ENCODE peak calls at places on chromosomes 6 and 20, in five cellular contexts. One of them, this sample, is unnamed.

GRCh38 chr6:14452567-14453527 is 335.3 kb downstream of the CD83 start:
- DNase-seq in tibial nerve: no peak
- DNase-seq in breast epithelium: no peak
- DNase-seq in progenitor cell of endocrine pancreas: no peak
- DNase-seq in HFF-Myc: no peak
- DNase-seq in this sample: no peak

GRCh38 chr20:60851826-60852704 is 400.0 kb upstream of the CDH4 start:
- DNase-seq in tibial nerve: no peak
- DNase-seq in breast epithelium: no peak
- DNase-seq in progenitor cell of endocrine pancreas: peak; percentile 58
- DNase-seq in HFF-Myc: no peak
- DNase-seq in this sample: no peak

GRCh38 chr20:16459019-16459700 is 114.1 kb downstream of the KIF16B start:
- DNase-seq in tibial nerve: peak; percentile 20
- DNase-seq in breast epithelium: no peak
- DNase-seq in progenitor cell of endocrine pancreas: no peak
- DNase-seq in HFF-Myc: peak; percentile 53
- DNase-seq in this sample: no peak

GRCh38 chr6:105522626-105523322 is 119.9 kb upstream of the PREP start:
- DNase-seq in tibial nerve: no peak
- DNase-seq in breast epithelium: no peak
- DNase-seq in progenitor cell of endocrine pancreas: no peak
- DNase-seq in HFF-Myc: no peak
- DNase-seq in this sample: no peak

GRCh38 chr6:110681543-110682459 is 133.5 kb downstream of the CDK19 start:
- DNase-seq in tibial nerve: no peak
- DNase-seq in breast epithelium: no peak
- DNase-seq in progenitor cell of endocrine pancreas: no peak
- DNase-seq in HFF-Myc: no peak
- DNase-seq in this sample: no peak

GRCh38 chr20:6140947-6141346 is 18.1 kb upstream of the FERMT1 start:
- DNase-seq in tibial nerve: no peak
- DNase-seq in breast epithelium: no peak
- DNase-seq in progenitor cell of endocrine pancreas: no peak
- DNase-seq in HFF-Myc: no peak
- DNase-seq in this sample: no peak

GRCh38 chr6:138346302-138347195 is 31.2 kb upstream of the SMIM28 start:
- DNase-seq in tibial nerve: no peak
- DNase-seq in breast epithelium: no peak
- DNase-seq in progenitor cell of endocrine pancreas: no peak
- DNase-seq in HFF-Myc: no peak
- DNase-seq in this sample: no peak

GRCh38 chr20:25254571-25254970 is 6.7 kb downstream of the PYGB start:
- DNase-seq in tibial nerve: no peak
- DNase-seq in breast epithelium: no peak
- DNase-seq in progenitor cell of endocrine pancreas: no peak
- DNase-seq in HFF-Myc: no peak
- DNase-seq in this sample: no peak

GRCh38 chr6:165579151-165579550 is 83.9 kb downstream of the PDE10A start:
- DNase-seq in tibial nerve: no peak
- DNase-seq in breast epithelium: no peak
- DNase-seq in progenitor cell of endocrine pancreas: no peak
- DNase-seq in HFF-Myc: no peak
- DNase-seq in this sample: no peak

GRCh38 chr6:101429291-101429690 is 35.8 kb downstream of the GRIK2 start:
- DNase-seq in tibial nerve: no peak
- DNase-seq in breast epithelium: no peak
- DNase-seq in progenitor cell of endocrine pancreas: no peak
- DNase-seq in HFF-Myc: no peak
- DNase-seq in this sample: no peak

GRCh38 chr6:170403451-170403850 is 96.9 kb downstream of the FAM120B start:
- DNase-seq in tibial nerve: no peak
- DNase-seq in breast epithelium: no peak
- DNase-seq in progenitor cell of endocrine pancreas: no peak
- DNase-seq in HFF-Myc: no peak
- DNase-seq in this sample: no peak

GRCh38 chr20:61880706-61881105 is 185.0 kb downstream of the TAF4 start:
- DNase-seq in tibial nerve: no peak
- DNase-seq in breast epithelium: no peak
- DNase-seq in progenitor cell of endocrine pancreas: no peak
- DNase-seq in HFF-Myc: no peak
- DNase-seq in this sample: no peak

GRCh38 chr6:100620085-100620484 is 155.4 kb upstream of the SIM1 start:
- DNase-seq in tibial nerve: no peak
- DNase-seq in breast epithelium: no peak
- DNase-seq in progenitor cell of endocrine pancreas: no peak
- DNase-seq in HFF-Myc: peak; percentile 26
- DNase-seq in this sample: no peak

GRCh38 chr20:52828199-52828598 is 144.0 kb upstream of the TSHZ2 start:
- DNase-seq in tibial nerve: no peak
- DNase-seq in breast epithelium: no peak
- DNase-seq in progenitor cell of endocrine pancreas: no peak
- DNase-seq in HFF-Myc: no peak
- DNase-seq in this sample: no peak

GRCh38 chr6:7528565-7528964 is 12.9 kb upstream of the DSP start:
- DNase-seq in tibial nerve: no peak
- DNase-seq in breast epithelium: no peak
- DNase-seq in progenitor cell of endocrine pancreas: no peak
- DNase-seq in HFF-Myc: no peak
- DNase-seq in this sample: no peak

GRCh38 chr6:390914-391558 is 516 bp upstream of the IRF4 start:
- DNase-seq in tibial nerve: no peak
- DNase-seq in breast epithelium: no peak
- DNase-seq in progenitor cell of endocrine pancreas: no peak
- DNase-seq in HFF-Myc: no peak
- DNase-seq in this sample: no peak

GRCh38 chr6:98977606-98978292 is 30.0 kb upstream of the FBXL4 start:
- DNase-seq in tibial nerve: no peak
- DNase-seq in breast epithelium: no peak
- DNase-seq in progenitor cell of endocrine pancreas: no peak
- DNase-seq in HFF-Myc: no peak
- DNase-seq in this sample: no peak

GRCh38 chr20:17614176-17614811 is 44.4 kb downstream of the DSTN start:
- DNase-seq in tibial nerve: peak; percentile 56
- DNase-seq in breast epithelium: peak; percentile 42
- DNase-seq in progenitor cell of endocrine pancreas: no peak
- DNase-seq in HFF-Myc: no peak
- DNase-seq in this sample: no peak

DNA sequence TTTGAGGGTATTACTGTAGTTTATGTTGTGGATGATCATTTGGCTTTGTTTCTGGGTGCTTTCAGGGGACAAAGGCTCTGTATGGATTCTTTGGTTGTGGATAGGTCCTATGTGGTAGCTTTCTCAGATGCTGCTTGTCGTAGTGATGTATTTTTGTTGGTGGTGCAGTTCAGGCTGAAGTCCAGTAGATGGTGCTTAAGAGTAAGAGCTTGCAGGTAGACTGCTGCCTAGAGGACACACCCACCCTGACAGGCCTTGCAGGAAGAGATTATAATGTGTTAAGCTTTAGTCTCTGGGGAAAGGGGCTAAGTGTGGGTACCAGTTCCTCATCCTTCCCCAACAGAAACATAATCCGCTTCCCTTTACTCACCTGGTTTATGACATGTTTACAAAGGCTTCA is 62.6 kb upstream of the ADGRB3 start:
- DNase-seq in tibial nerve: no peak
- DNase-seq in breast epithelium: no peak
- DNase-seq in progenitor cell of endocrine pancreas: no peak
- DNase-seq in HFF-Myc: no peak
- DNase-seq in this sample: no peak
- TF ChIP-seq CTCF in tibial nerve: no peak
- TF ChIP-seq CTCF in breast epithelium: no peak
- TF ChIP-seq CTCF in progenitor cell of endocrine pancreas: peak; percentile 57
- TF ChIP-seq CTCF in HFF-Myc: no peak
- TF ChIP-seq CTCF in this sample: no peak

GRCh38 chr20:57435105-57435497 is 43.9 kb downstream of the RBM38 start:
- DNase-seq in tibial nerve: no peak
- DNase-seq in breast epithelium: no peak
- DNase-seq in progenitor cell of endocrine pancreas: no peak
- DNase-seq in HFF-Myc: no peak
- DNase-seq in this sample: no peak

GRCh38 chr20:57433658-57434389 is 42.6 kb downstream of the RBM38 start:
- DNase-seq in tibial nerve: no peak
- DNase-seq in breast epithelium: no peak
- DNase-seq in progenitor cell of endocrine pancreas: no peak
- DNase-seq in HFF-Myc: no peak
- DNase-seq in this sample: no peak

GRCh38 chr20:57435498-57436222 is 44.5 kb downstream of the RBM38 start:
- DNase-seq in tibial nerve: no peak
- DNase-seq in breast epithelium: peak; percentile 99
- DNase-seq in progenitor cell of endocrine pancreas: no peak
- DNase-seq in HFF-Myc: no peak
- DNase-seq in this sample: peak; percentile 59

GRCh38 chr20:57432874-57433491 is 41.8 kb downstream of the RBM38 start:
- DNase-seq in tibial nerve: no peak
- DNase-seq in breast epithelium: no peak
- DNase-seq in progenitor cell of endocrine pancreas: no peak
- DNase-seq in HFF-Myc: no peak
- DNase-seq in this sample: no peak

DNA sequence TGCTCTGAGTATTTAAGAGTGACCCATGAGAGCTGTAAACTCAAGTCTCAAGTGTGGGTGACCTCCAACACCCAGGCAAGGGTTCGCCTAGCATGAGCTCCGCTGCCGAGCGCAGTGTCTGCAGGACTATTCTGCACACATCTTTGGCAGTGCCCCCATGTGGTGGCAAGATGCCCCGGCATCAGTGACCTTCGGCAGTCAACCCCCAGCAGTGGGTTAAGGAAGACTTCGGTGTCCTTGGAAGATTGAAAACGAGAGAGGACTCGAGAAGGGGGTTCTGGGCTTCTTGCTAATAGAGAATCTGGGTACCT is 43.1 kb downstream of the RBM38 start:
- DNase-seq in tibial nerve: no peak
- DNase-seq in breast epithelium: no peak
- DNase-seq in progenitor cell of endocrine pancreas: no peak
- DNase-seq in HFF-Myc: no peak
- DNase-seq in this sample: no peak
- TF ChIP-seq CTCF in tibial nerve: no peak
- TF ChIP-seq CTCF in breast epithelium: no peak
- TF ChIP-seq CTCF in progenitor cell of endocrine pancreas: no peak
- TF ChIP-seq CTCF in HFF-Myc: peak; percentile 18
- TF ChIP-seq CTCF in this sample: no peak

GRCh38 chr6:52644246-52644645 is 26.7 kb upstream of the TMEM14A start:
- DNase-seq in tibial nerve: no peak
- DNase-seq in breast epithelium: no peak
- DNase-seq in progenitor cell of endocrine pancreas: no peak
- DNase-seq in HFF-Myc: no peak
- DNase-seq in this sample: no peak

GRCh38 chr6:52641826-52642225 is 29.1 kb upstream of the TMEM14A start:
- DNase-seq in tibial nerve: no peak
- DNase-seq in breast epithelium: no peak
- DNase-seq in progenitor cell of endocrine pancreas: no peak
- DNase-seq in HFF-Myc: no peak
- DNase-seq in this sample: no peak

GRCh38 chr6:52642381-52642780 is 28.5 kb upstream of the TMEM14A start:
- DNase-seq in tibial nerve: no peak
- DNase-seq in breast epithelium: no peak
- DNase-seq in progenitor cell of endocrine pancreas: no peak
- DNase-seq in HFF-Myc: no peak
- DNase-seq in this sample: no peak

GRCh38 chr6:52641388-52641787 is 29.5 kb upstream of the TMEM14A start:
- DNase-seq in tibial nerve: no peak
- DNase-seq in breast epithelium: no peak
- DNase-seq in progenitor cell of endocrine pancreas: no peak
- DNase-seq in HFF-Myc: no peak
- DNase-seq in this sample: no peak

GRCh38 chr6:52643158-52643557 is 27.8 kb upstream of the TMEM14A start:
- DNase-seq in tibial nerve: no peak
- DNase-seq in breast epithelium: no peak
- DNase-seq in progenitor cell of endocrine pancreas: no peak
- DNase-seq in HFF-Myc: no peak
- DNase-seq in this sample: no peak
- TF ChIP-seq CTCF in tibial nerve: no peak
- TF ChIP-seq CTCF in breast epithelium: no peak
- TF ChIP-seq CTCF in progenitor cell of endocrine pancreas: no peak
- TF ChIP-seq CTCF in HFF-Myc: no peak
- TF ChIP-seq CTCF in this sample: no peak

DNA sequence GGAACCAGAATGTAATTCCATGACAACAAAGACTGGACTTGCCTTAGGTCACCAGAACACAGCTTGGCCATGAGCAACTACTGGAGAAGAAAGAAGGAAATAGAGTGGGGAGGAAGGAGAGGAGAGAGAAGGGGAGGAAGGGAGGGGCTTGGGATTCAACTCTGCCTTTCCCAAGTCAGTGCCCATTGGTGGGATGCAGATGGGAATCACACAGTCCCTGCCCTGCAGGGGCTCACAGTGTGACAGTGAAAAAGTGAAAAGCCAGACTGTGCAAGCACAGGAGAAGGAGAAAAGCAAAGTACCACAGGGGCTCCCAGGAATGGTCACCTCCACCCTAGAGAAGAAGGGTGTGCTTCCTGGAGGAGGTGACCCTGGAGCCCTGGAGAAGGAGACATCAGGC is 14.0 kb downstream of the RIMS4 start:
- DNase-seq in tibial nerve: no peak
- DNase-seq in breast epithelium: no peak
- DNase-seq in progenitor cell of endocrine pancreas: no peak
- DNase-seq in HFF-Myc: no peak
- DNase-seq in this sample: no peak
- TF ChIP-seq CTCF in tibial nerve: no peak
- TF ChIP-seq CTCF in breast epithelium: no peak
- TF ChIP-seq CTCF in progenitor cell of endocrine pancreas: no peak
- TF ChIP-seq CTCF in HFF-Myc: no peak
- TF ChIP-seq CTCF in this sample: no peak

GRCh38 chr20:46562009-46562372 is 11.5 kb upstream of the OCSTAMP start:
- DNase-seq in tibial nerve: no peak
- DNase-seq in breast epithelium: no peak
- DNase-seq in progenitor cell of endocrine pancreas: no peak
- DNase-seq in HFF-Myc: no peak
- DNase-seq in this sample: no peak

GRCh38 chr20:46563848-46564197 is 13.4 kb upstream of the OCSTAMP start:
- DNase-seq in tibial nerve: no peak
- DNase-seq in breast epithelium: no peak
- DNase-seq in progenitor cell of endocrine pancreas: no peak
- DNase-seq in HFF-Myc: no peak
- DNase-seq in this sample: no peak

GRCh38 chr20:46564241-46564957 is 13.9 kb upstream of the OCSTAMP start:
- DNase-seq in tibial nerve: no peak
- DNase-seq in breast epithelium: no peak
- DNase-seq in progenitor cell of endocrine pancreas: no peak
- DNase-seq in HFF-Myc: no peak
- DNase-seq in this sample: no peak

GRCh38 chr20:46562373-46563169 is 12.1 kb upstream of the OCSTAMP start:
- DNase-seq in tibial nerve: peak; percentile 95
- DNase-seq in breast epithelium: peak; percentile 47
- DNase-seq in progenitor cell of endocrine pancreas: peak; percentile 53
- DNase-seq in HFF-Myc: peak; percentile 42
- DNase-seq in this sample: peak; percentile 71

GRCh38 chr20:46563170-46563847 is 12.9 kb upstream of the OCSTAMP start:
- DNase-seq in tibial nerve: no peak
- DNase-seq in breast epithelium: no peak
- DNase-seq in progenitor cell of endocrine pancreas: no peak
- DNase-seq in HFF-Myc: no peak
- DNase-seq in this sample: no peak
- TF ChIP-seq CTCF in tibial nerve: no peak
- TF ChIP-seq CTCF in breast epithelium: no peak
- TF ChIP-seq CTCF in progenitor cell of endocrine pancreas: no peak
- TF ChIP-seq CTCF in HFF-Myc: no peak
- TF ChIP-seq CTCF in this sample: no peak

This sample was measured in dorsolateral prefrontal cortex.